ENCODE peak calls at places on chromosomes 11 and 22, in six cellular contexts. S, O, U, I, J and L are unnamed samples.
A peak's percentile ranks its signal among the peaks of the same experiment; 100 is the strongest.

GRCh38 chr22:20131593-20131855 is at the start of gene ZDHHC8:
- DNase-seq in S (peak; percentile 44), U (no peak), I (peak; percentile 66), J (no peak), O (no peak), L (no peak)

GRCh38 chr22:20024225-20025087 is 3.5 kb downstream of the TANGO2 start:
- DNase-seq in S (no peak), U (no peak), J (no peak), I (no peak), O (no peak), L (no peak)

GRCh38 chr11:61749607-61750217 is 2.7 kb upstream of the MYRF start:
- DNase-seq in S (no peak), U (peak; percentile 60), J (peak; percentile 42), I (no peak), O (no peak), L (peak; percentile 63)

GRCh38 chr11:4697583-4697982 is at the start of gene OR51E2:
- DNase-seq in I (no peak), U (no peak), J (peak; percentile 20), S (no peak), O (no peak), L (no peak)

GRCh38 chr11:33790088-33790487 is 15.8 kb upstream of the FBXO3 start:
- DNase-seq in S (no peak), I (no peak), O (no peak), J (no peak), U (no peak), L (no peak)

GRCh38 chr22:21709688-21710087 is 25.9 kb downstream of the YPEL1 start:
- DNase-seq in S (no peak), U (no peak), J (no peak), O (no peak), I (no peak), L (no peak)

GRCh38 chr11:113923572-113923971 is 19.0 kb downstream of the HTR3B start:
- DNase-seq in U (no peak), I (no peak), O (no peak), J (no peak), S (no peak), L (no peak)

GRCh38 chr22:27223317-27224177 is 566.2 kb downstream of the MIAT start:
- DNase-seq in U (no peak), S (no peak), I (no peak), J (peak; percentile 96), O (no peak), L (no peak)

GRCh38 chr11:127632546-127632945 is 632.0 kb upstream of the KIRREL3 start:
- DNase-seq in O (no peak), I (no peak), S (no peak), U (no peak), J (no peak), L (no peak)

GRCh38 chr11:10885703-10886363 is 28.0 kb upstream of the ZBED5 start:
- DNase-seq in O (no peak), S (no peak), J (peak; percentile 49), I (no peak), U (no peak), L (no peak)

GRCh38 chr11:128039140-128040021 is 548.0 kb downstream of the ETS1 start:
- DNase-seq in S (peak; percentile 81), I (peak; percentile 51), J (peak; percentile 85), O (no peak), U (no peak), L (no peak)

GRCh38 chr11:124510279-124510678 is 33.2 kb downstream of the OR8B12 start:
- DNase-seq in J (no peak), S (no peak), O (no peak), U (no peak), I (no peak), L (no peak)

GRCh38 chr22:18156878-18157713 is 7.1 kb downstream of the USP18 start:
- DNase-seq in O (peak; percentile 25), S (peak; percentile 34), U (peak; percentile 79), I (peak; percentile 37), J (peak; percentile 92), L (peak; percentile 85)

GRCh38 chr22:40593460-40594273 is 42.9 kb downstream of the MRTFA start:
- DNase-seq in J (no peak), O (no peak), U (no peak), I (no peak), S (no peak), L (no peak)

GRCh38 chr22:27420817-27421361 is 380.7 kb downstream of the MN1 start:
- DNase-seq in J (peak; percentile 95), S (no peak), I (no peak), U (no peak), O (peak; percentile 39), L (no peak)

GRCh38 chr22:49724893-49725489 is 102.7 kb downstream of the BRD1 start:
- DNase-seq in I (peak; percentile 72), S (peak; percentile 80), O (peak; percentile 13), J (peak; percentile 37), U (peak; percentile 89), L (peak; percentile 87)

GRCh38 chr11:129803533-129803932 is 12.1 kb upstream of the TMEM45B start:
- DNase-seq in J (no peak), O (no peak), U (no peak), I (no peak), S (no peak), L (no peak)

GRCh38 chr11:69524991-69525411 is 43.5 kb downstream of the LINC01488 start:
- DNase-seq in U (no peak), S (no peak), J (no peak), O (no peak), I (no peak), L (no peak)

GRCh38 chr22:35467788-35468187 is 67.8 kb downstream of the MCM5 start:
- DNase-seq in I (no peak), U (peak; percentile 20), O (no peak), S (no peak), J (peak; percentile 65), L (peak; percentile 72)

GRCh38 chr11:67355023-67355793 is 1.9 kb upstream of the POLD4 start:
- DNase-seq in S (no peak), O (no peak), I (no peak), U (peak; percentile 30), J (no peak), L (no peak)

GRCh38 chr11:10414659-10415058 is 40.4 kb upstream of the AMPD3 start:
- DNase-seq in O (no peak), J (peak; percentile 74), U (no peak), I (no peak), S (peak; percentile 9), L (no peak)

GRCh38 chr11:94330789-94331188 is 26.4 kb downstream of the IZUMO1R start:
- DNase-seq in O (no peak), U (no peak), S (no peak), J (no peak), I (no peak), L (no peak)

GRCh38 chr11:35373284-35373933 is 45.9 kb downstream of the SLC1A2 start:
- DNase-seq in J (no peak), O (no peak), I (no peak), S (no peak), U (no peak), L (no peak)

GRCh38 chr11:78379039-78379670 is 38.5 kb downstream of the GAB2 start:
- DNase-seq in S (no peak), U (no peak), I (no peak), J (no peak), O (no peak), L (no peak)

GRCh38 chr11:86955111-86955673 is at the start of gene FZD4:
- DNase-seq in J (peak; percentile 90), U (peak; percentile 94), I (peak; percentile 47), S (peak; percentile 77), O (peak; percentile 84), L (peak; percentile 92)

GRCh38 chr11:71542856-71543743 is 5.1 kb upstream of the KRTAP5-9 start:
- DNase-seq in U (no peak), J (no peak), S (no peak), I (no peak), O (no peak), L (no peak)

GRCh38 chr11:87290304-87290922 is 252.7 kb downstream of the TMEM135 start:
- DNase-seq in S (no peak), U (peak; percentile 11), I (no peak), J (peak; percentile 82), O (peak; percentile 77), L (no peak)

GRCh38 chr11:66880484-66881211 is 23.8 kb downstream of the LRFN4 start:
- DNase-seq in J (no peak), O (peak; percentile 77), U (no peak), S (no peak), I (no peak), L (no peak)

GRCh38 chr11:34938621-34939020 is 22.2 kb downstream of the PDHX start:
- DNase-seq in S (no peak), O (no peak), I (no peak), J (no peak), U (no peak), L (no peak)

GRCh38 chr11:19871531-19871930 is 158.9 kb downstream of the NAV2 start:
- DNase-seq in S (no peak), I (no peak), J (no peak), O (no peak), U (no peak), L (no peak)

GRCh38 chr22:19875531-19876313 is 21.0 kb upstream of the GNB1L start:
- DNase-seq in U (peak; percentile 1), I (no peak), J (peak; percentile 47), S (no peak), O (no peak), L (no peak)

GRCh38 chr22:35212020-35212419 is 45.3 kb upstream of the HMGXB4 start:
- DNase-seq in U (no peak), S (no peak), O (no peak), I (no peak), J (peak; percentile 58), L (no peak)

GRCh38 chr22:23849009-23850006 is 8.4 kb upstream of the SLC2A11 start:
- DNase-seq in O (peak; percentile 69), J (peak; percentile 65), S (peak; percentile 88), I (peak; percentile 90), U (peak; percentile 97), L (peak; percentile 96)

GRCh38 chr11:124108158-124108557 is 7.1 kb upstream of the VWA5A start:
- DNase-seq in U (no peak), I (no peak), J (peak; percentile 60), O (peak; percentile 35), S (no peak), L (no peak)

GRCh38 chr11:40882301-40882700 is 577.2 kb downstream of the LRRC4C start:
- DNase-seq in U (no peak), S (no peak), J (no peak), I (no peak), O (no peak), L (no peak)

GRCh38 chr11:74162688-74163467 is 7.9 kb downstream of the C2CD3 start:
- DNase-seq in I (no peak), S (no peak), U (no peak), J (no peak), O (no peak), L (no peak)

GRCh38 chr11:46285594-46286033 is 8.2 kb downstream of the CREB3L1 start:
- DNase-seq in S (no peak), J (peak; percentile 75), O (no peak), U (no peak), I (no peak), L (no peak)

GRCh38 chr11:296976-297665 is 2.2 kb downstream of the IFITM5 start:
- DNase-seq in U (no peak), J (no peak), O (no peak), I (no peak), S (peak; percentile 59), L (no peak)